ENCODE peak calls at places on chromosome 22, in five cellular contexts. J is D721Med, D is neural crest cell, P is WERI-Rb-1, U is BJ. M is an unnamed sample.

GRCh38 chr22:40654522-40655167 is 18.1 kb upstream of the MRTFA start:
- DNase-seq in P (peak), D (no peak), J (no peak), U (peak), M (no peak)

GRCh38 chr22:19940536-19941364 is 822 bp upstream of the COMT start:
- DNase-seq in J (no peak), U (no peak), P (no peak), D (no peak), M (no peak)

GRCh38 chr22:25153961-25154685 is 45.5 kb upstream of the CRYBB3 start:
- DNase-seq in J (no peak), U (no peak), P (peak), D (no peak), M (no peak)

GRCh38 chr22:24247011-24247507 is 2.2 kb upstream of the GGT5 start:
- DNase-seq in P (no peak), D (no peak), J (no peak), U (no peak), M (no peak)

GRCh38 chr22:46054091-46054877 is 77.3 kb upstream of the WNT7B start:
- DNase-seq in J (no peak), U (no peak), P (no peak), D (no peak), M (peak)

GRCh38 chr22:18050065-18050464 is 25.7 kb upstream of the MICAL3 start:
- DNase-seq in D (no peak), P (no peak), U (no peak), J (no peak), M (no peak)

GRCh38 chr22:19109198-19110063 is 12.8 kb downstream of the DGCR2 start:
- DNase-seq in J (no peak), P (no peak), D (no peak), U (no peak), M (no peak)

GRCh38 chr22:42203609-42204008 is 66.8 kb downstream of the TCF20 start:
- DNase-seq in D (no peak), J (no peak), U (no peak), P (no peak), M (no peak)

GRCh38 chr22:34776827-34777226 is 289.1 kb upstream of the ISX start:
- DNase-seq in U (no peak), P (no peak), J (no peak), D (no peak), M (no peak)

GRCh38 chr22:18077087-18077638 is 627 bp upstream of the PEX26 start:
- DNase-seq in D (no peak), P (no peak), J (no peak), U (no peak), M (no peak)

GRCh38 chr22:34765115-34765514 is 300.8 kb upstream of the ISX start:
- DNase-seq in U (no peak), D (no peak), J (no peak), P (no peak), M (no peak)

GRCh38 chr22:21963286-21963685 is 10.6 kb upstream of the PPM1F start:
- DNase-seq in D (no peak), U (no peak), P (no peak), J (no peak), M (no peak)

GRCh38 chr22:20550057-20550817 is 42.8 kb downstream of the MED15 start:
- DNase-seq in D (no peak), J (no peak), P (no peak), U (no peak), M (no peak)

GRCh38 chr22:46586531-46587011 is 33.6 kb upstream of the GRAMD4 start:
- DNase-seq in D (no peak), J (no peak), U (no peak), P (no peak), M (no peak)

GRCh38 chr22:35486116-35486631 is 54.5 kb upstream of the RASD2 start:
- DNase-seq in J (no peak), U (no peak), P (no peak), D (no peak), M (no peak)

GRCh38 chr22:17348464-17349103 is 20.7 kb upstream of the CECR2 start:
- DNase-seq in J (no peak), U (no peak), D (no peak), P (no peak), M (no peak)

GRCh38 chr22:18096823-18097222 is 13.8 kb upstream of the TUBA8 start:
- DNase-seq in U (no peak), D (no peak), P (no peak), J (no peak), M (no peak)

GRCh38 chr22:19648419-19648929 is 65.8 kb upstream of the SEPTIN5 start:
- DNase-seq in P (no peak), U (no peak), D (no peak), J (no peak), M (no peak)

GRCh38 chr22:48316245-48316875 is 1511.3 kb downstream of the BRD1 start:
- DNase-seq in U (no peak), J (no peak), P (peak), D (no peak), M (no peak)

GRCh38 chr22:19495562-19496323 is 16.0 kb downstream of the CDC45 start:
- DNase-seq in U (no peak), D (no peak), P (no peak), J (no peak), M (no peak)

GRCh38 chr22:20611418-20611817 is 104.0 kb downstream of the MED15 start:
- DNase-seq in P (no peak), U (no peak), J (no peak), D (no peak), M (no peak)

GRCh38 chr22:48185071-48185470 is 1422.6 kb downstream of the TBC1D22A start:
- DNase-seq in D (no peak), J (no peak), P (no peak), U (no peak), M (no peak)

GRCh38 chr22:42286205-42286604 is 15.8 kb upstream of the TCF20 start:
- DNase-seq in P (no peak), U (no peak), J (no peak), D (no peak), M (no peak)

DNA sequence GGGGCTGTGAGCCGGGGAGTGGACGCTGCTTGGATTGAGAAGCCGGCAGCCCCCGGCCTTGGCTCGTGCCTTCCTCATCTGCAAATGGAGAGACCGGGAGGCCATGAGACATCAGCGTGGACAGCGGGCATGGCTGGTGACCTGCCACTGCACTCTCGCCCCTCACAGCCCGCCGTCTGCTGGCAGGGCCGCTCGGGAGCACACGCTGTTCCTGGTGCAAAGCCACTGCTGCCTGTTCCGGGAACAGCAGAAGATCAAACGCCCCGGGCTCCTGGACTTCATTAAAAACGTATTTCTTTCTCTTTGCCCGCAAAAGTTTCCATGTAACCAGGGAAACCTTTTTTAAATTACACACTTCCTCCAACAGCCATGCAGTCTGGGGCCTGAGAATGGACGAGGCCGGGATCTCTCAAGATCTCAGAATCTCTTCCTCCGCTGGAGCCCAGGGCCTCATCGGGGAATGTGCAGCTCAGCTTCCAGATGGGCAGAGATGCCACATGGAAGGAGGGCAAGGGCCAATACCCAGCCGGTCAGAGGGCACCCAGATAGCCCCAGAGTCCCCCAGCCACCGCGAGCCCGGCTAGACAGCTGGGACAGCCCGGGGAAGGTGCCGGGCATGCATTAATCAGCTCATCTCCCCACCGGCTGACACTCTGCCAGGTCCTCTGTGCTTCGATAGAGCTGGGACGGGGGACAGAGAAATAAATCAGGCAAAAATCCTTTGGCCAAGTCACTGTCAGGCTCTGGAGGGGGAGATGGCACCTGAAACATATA is 62.9 kb upstream of the PRR5 start:
- DNase-seq in U (peak), P (peak), J (no peak), D (no peak), M (no peak)
- TF ChIP-seq CTCF in U (peak), P (no peak), J (no peak), D (no peak), M (no peak)

GRCh38 chr22:27108425-27109114 is 451.2 kb downstream of the MIAT start:
- DNase-seq in U (no peak), P (peak), D (no peak), J (no peak), M (no peak)

GRCh38 chr22:27110985-27111451 is 453.6 kb downstream of the MIAT start:
- DNase-seq in J (no peak), D (no peak), P (peak), U (no peak), M (no peak)

GRCh38 chr22:27107005-27107404 is 449.6 kb downstream of the MIAT start:
- DNase-seq in D (no peak), P (no peak), J (no peak), U (no peak), M (no peak)

GRCh38 chr22:27105142-27106025 is 448.0 kb downstream of the MIAT start:
- DNase-seq in D (no peak), P (no peak), U (peak), J (no peak), M (no peak)

DNA sequence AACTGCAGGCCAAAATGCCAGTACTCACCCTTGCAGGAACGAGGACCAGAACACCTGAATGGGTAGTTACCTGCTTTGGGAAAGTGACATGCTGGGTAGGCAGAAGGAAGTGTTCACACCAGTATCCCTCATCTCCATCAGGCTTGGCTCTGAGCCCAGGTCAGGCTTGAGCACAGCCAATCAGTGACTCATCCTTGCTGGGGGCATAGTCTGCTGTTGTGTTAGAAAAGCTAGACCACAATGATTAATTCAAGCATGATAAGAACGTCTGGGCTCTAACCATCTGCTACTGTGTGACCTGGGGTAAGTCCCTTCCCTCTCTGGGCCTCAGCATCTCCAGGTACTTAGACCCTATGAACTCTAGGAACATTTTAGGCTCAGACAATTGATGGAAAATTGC is 450.4 kb downstream of the MIAT start:
- DNase-seq in D (no peak), J (no peak), U (peak), P (peak), M (no peak)
- TF ChIP-seq CTCF in D (no peak), J (no peak), U (no peak), P (no peak), M (no peak)

DNA sequence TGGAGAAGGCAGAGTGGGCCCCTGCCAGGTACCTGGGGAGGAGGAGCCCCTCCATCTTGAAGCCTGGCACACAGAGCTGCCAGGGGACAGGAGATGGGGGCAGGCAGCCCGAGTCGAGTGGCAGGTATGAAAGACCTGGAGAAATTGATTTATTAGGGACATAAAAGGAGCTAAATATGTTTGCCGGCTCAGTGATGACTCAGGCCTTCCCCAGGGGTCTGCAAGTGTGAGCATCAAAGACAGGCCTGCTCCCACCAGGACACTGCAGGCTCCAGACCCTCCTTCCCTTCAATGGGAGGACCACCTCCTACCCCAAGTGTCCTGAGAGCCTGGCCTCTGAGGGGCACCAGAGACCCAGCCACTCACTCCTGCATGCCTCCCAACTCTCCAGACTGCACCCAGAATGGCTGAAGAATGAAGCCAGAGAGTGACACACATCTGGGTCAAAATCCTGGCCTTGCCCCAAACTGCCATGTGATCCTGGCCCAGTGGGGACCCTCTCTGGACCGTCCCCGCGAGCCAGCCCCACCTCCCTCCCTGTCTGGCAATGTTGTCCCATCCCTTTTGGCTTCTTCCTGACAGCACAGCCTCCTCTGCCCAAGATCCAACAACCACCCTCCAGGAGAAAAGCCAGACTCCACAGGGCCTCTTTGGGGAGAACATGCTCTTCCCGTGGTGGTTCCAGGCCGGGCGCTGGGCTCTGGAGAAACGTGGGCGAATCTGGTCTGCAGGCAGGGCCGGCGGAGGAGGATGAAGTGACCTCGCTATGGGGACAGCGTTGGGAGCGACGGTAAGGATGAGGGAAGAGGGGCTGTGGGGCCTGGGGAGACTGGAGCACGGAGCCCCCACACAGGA is 36.2 kb downstream of the CYTH4 start:
- DNase-seq in J (no peak), P (no peak), D (no peak), U (no peak), M (no peak)
- TF ChIP-seq CTCF in J (no peak), P (peak), D (no peak), U (no peak), M (no peak)

DNA sequence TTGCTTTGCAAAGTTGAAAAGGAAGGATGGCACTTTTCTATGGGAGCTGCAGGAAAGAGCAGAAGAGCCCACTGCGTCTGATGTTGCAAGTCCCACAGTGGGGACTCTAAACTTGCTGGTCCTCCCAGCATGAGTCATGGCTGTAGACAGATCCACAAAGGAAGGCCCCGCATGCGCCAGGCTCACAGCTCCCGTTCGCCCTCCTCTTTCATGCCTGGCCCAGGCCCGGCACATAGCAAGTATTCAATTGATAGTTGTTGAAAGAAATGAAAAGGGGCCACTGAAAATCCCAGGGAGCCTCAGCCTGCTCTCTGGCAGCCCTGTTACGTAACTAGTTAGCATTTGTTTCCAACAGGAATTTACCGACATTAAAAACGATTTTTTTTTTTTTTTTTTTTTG is 18.9 kb downstream of the AP1B1 start:
- DNase-seq in J (no peak), D (peak), P (no peak), U (no peak), M (no peak)
- TF ChIP-seq CTCF in J (no peak), D (no peak), P (no peak), U (no peak), M (no peak)

DNA sequence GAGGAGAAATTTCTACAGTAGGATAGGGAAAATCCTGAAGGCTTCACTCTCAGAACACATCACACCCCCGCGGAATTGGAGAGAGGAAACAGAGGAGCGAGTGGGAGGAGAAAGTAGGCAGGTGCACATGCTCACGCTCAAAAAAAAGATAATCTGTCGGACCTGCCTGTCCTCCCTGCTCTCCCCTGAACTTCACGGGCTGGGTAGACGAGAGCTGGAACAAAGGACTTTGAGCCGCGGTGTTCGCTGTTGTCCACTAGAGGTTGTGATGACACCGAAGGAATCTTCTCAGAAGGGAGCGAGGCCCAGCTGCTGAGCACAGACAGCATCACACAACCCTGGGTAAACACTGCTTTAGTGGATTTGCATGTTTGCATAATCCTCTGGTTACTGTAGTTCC is 5.0 kb downstream of the SEZ6L start:
- DNase-seq in J (no peak), D (no peak), U (no peak), P (peak), M (no peak)
- TF ChIP-seq CTCF in J (peak), D (peak), U (peak), P (peak), M (no peak)

GRCh38 chr22:30823015-30823370 is 128.3 kb downstream of the OSBP2 start:
- DNase-seq in P (no peak), J (no peak), U (no peak), D (no peak), M (no peak)
- TF ChIP-seq CTCF in P (no peak), J (no peak), U (no peak), D (peak), M (no peak)

GRCh38 chr22:32327596-32328171 is 30.0 kb upstream of the RFPL3 start:
- DNase-seq in J (no peak), U (no peak), D (no peak), P (no peak), M (no peak)

GRCh38 chr22:32325416-32325801 is 32.3 kb upstream of the RFPL3 start:
- DNase-seq in J (no peak), U (no peak), P (peak), D (no peak), M (no peak)

GRCh38 chr22:32327066-32327465 is 30.6 kb upstream of the RFPL3 start:
- DNase-seq in D (no peak), P (no peak), J (no peak), U (no peak), M (no peak)

GRCh38 chr22:32325811-32326237 is 31.8 kb upstream of the RFPL3 start:
- DNase-seq in P (no peak), U (no peak), D (no peak), J (no peak), M (no peak)

GRCh38 chr22:32326647-32327046 is 31.0 kb upstream of the RFPL3 start:
- DNase-seq in P (no peak), J (no peak), U (no peak), D (no peak), M (no peak)
- TF ChIP-seq CTCF in P (no peak), J (no peak), U (no peak), D (no peak), M (no peak)

DNA sequence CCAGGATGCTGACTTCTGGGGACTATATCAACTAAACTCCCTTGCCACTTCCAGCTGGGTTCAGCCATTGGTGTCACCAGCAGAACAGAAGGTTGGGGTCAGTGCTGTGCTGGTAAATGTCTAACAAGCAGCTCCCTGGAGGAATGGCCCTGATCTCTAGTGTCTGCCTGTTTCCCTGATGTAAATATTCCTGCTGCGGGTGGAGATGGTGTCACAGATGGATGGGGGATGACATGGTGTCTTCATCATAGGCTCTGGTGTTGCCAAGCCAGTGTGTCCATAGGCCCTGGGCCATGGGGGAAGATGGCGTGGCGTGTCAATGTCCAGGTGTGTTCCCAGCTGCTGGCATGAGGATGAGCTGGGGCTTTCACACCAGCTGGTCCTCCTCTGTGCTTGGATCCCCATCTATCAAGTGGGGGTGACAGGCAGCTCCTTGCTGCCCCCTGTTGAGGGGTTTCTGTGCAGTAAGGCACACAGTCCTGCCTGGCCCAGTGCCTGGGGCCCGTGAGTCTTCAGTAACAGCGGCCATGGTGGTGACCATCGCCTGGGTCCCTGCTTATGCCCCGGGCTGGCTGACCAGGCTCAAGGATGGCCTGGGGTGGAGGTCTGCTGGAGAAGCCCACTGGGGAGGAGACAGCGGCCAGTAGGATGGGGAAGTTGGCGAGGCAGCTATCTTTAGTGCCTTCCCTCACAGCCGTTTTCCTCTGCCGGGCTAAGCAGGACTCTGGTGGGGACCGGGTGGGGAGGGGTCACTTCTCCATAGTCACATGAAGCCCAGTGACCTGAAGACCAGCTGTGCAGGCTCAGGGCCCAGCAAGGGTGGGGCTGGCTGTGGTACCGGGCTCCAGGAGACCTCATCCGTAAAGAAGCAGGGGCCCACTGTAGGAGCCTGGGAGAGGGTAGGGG is 12.7 kb downstream of the RPL3 start:
- DNase-seq in P (peak), U (no peak), D (no peak), J (no peak), M (no peak)
- TF ChIP-seq CTCF in P (peak), U (peak), D (peak), J (peak), M (no peak)

M was measured in activated B cell treated with CpG ODN at 0.5 μM for 24 hours.